ENCODE peak calls at places on chromosomes 6 and 20, in seven cellular contexts. One of them, this sample, is unnamed.
A peak's percentile ranks its signal among the peaks of the same experiment; 100 is the strongest.

GRCh38 chr6:3899970-3900439 is 50.8 kb downstream of the FAM50B start:
- DNase-seq in kidney: no peak
- DNase-seq in mesothelial cell of epicardium: no peak
- DNase-seq in lower leg skin: no peak
- DNase-seq in hepatocyte: no peak
- DNase-seq in uterus: peak; percentile 6
- DNase-seq in AG09309: no peak
- DNase-seq in this sample: no peak

GRCh38 chr6:165970001-165970400 is 197.7 kb downstream of the TBXT start:
- DNase-seq in kidney: no peak
- DNase-seq in mesothelial cell of epicardium: no peak
- DNase-seq in lower leg skin: no peak
- DNase-seq in hepatocyte: no peak
- DNase-seq in uterus: no peak
- DNase-seq in AG09309: no peak
- DNase-seq in this sample: no peak

GRCh38 chr6:134740473-134741192 is 209.3 kb downstream of the ALDH8A1 start:
- DNase-seq in kidney: no peak
- DNase-seq in mesothelial cell of epicardium: no peak
- DNase-seq in lower leg skin: no peak
- DNase-seq in hepatocyte: no peak
- DNase-seq in uterus: no peak
- DNase-seq in AG09309: no peak
- DNase-seq in this sample: no peak

GRCh38 chr6:124131779-124132178 is 328.1 kb downstream of the NKAIN2 start:
- DNase-seq in kidney: no peak
- DNase-seq in mesothelial cell of epicardium: no peak
- DNase-seq in lower leg skin: no peak
- DNase-seq in hepatocyte: no peak
- DNase-seq in uterus: no peak
- DNase-seq in AG09309: no peak
- DNase-seq in this sample: no peak

GRCh38 chr6:149483849-149484635 is 772 bp downstream of the ZC3H12D start:
- DNase-seq in kidney: no peak
- DNase-seq in mesothelial cell of epicardium: no peak
- DNase-seq in lower leg skin: no peak
- DNase-seq in hepatocyte: no peak
- DNase-seq in uterus: no peak
- DNase-seq in AG09309: no peak
- DNase-seq in this sample: no peak

GRCh38 chr6:42787018-42787611 is 5.3 kb downstream of the BICRAL start:
- DNase-seq in kidney: no peak
- DNase-seq in mesothelial cell of epicardium: no peak
- DNase-seq in lower leg skin: no peak
- DNase-seq in hepatocyte: no peak
- DNase-seq in uterus: no peak
- DNase-seq in AG09309: no peak
- DNase-seq in this sample: no peak

GRCh38 chr6:107697682-107698081 is 126.4 kb downstream of the SCML4 start:
- DNase-seq in kidney: no peak
- DNase-seq in mesothelial cell of epicardium: no peak
- DNase-seq in lower leg skin: no peak
- DNase-seq in hepatocyte: no peak
- DNase-seq in uterus: no peak
- DNase-seq in AG09309: no peak
- DNase-seq in this sample: no peak

GRCh38 chr6:28774292-28775051 is 149.3 kb downstream of the TRIM27 start:
- DNase-seq in kidney: no peak
- DNase-seq in mesothelial cell of epicardium: no peak
- DNase-seq in lower leg skin: no peak
- DNase-seq in hepatocyte: no peak
- DNase-seq in uterus: no peak
- DNase-seq in AG09309: no peak
- DNase-seq in this sample: no peak

GRCh38 chr6:125793863-125794262 is 3.1 kb downstream of the NCOA7 start:
- DNase-seq in kidney: no peak
- DNase-seq in mesothelial cell of epicardium: no peak
- DNase-seq in lower leg skin: no peak
- DNase-seq in hepatocyte: no peak
- DNase-seq in uterus: no peak
- DNase-seq in AG09309: no peak
- DNase-seq in this sample: no peak

GRCh38 chr6:2990179-2990931 is 9.3 kb upstream of the NQO2 start:
- DNase-seq in kidney: no peak
- DNase-seq in mesothelial cell of epicardium: peak; percentile 49
- DNase-seq in lower leg skin: no peak
- DNase-seq in hepatocyte: peak; percentile 50
- DNase-seq in uterus: peak; percentile 53
- DNase-seq in AG09309: no peak
- DNase-seq in this sample: no peak

GRCh38 chr6:32082951-32083350 is 26.2 kb downstream of the TNXB start:
- DNase-seq in kidney: no peak
- DNase-seq in mesothelial cell of epicardium: no peak
- DNase-seq in lower leg skin: peak; percentile 84
- DNase-seq in hepatocyte: no peak
- DNase-seq in uterus: peak; percentile 84
- DNase-seq in AG09309: peak; percentile 85
- DNase-seq in this sample: no peak

GRCh38 chr6:7541175-7542064 is at the start of gene DSP:
- DNase-seq in kidney: peak; percentile 90
- DNase-seq in mesothelial cell of epicardium: peak; percentile 77
- DNase-seq in lower leg skin: peak; percentile 68
- DNase-seq in hepatocyte: peak; percentile 93
- DNase-seq in uterus: no peak
- DNase-seq in AG09309: no peak
- DNase-seq in this sample: no peak

GRCh38 chr20:53126185-53126584 is 154.0 kb downstream of the TSHZ2 start:
- DNase-seq in kidney: no peak
- DNase-seq in mesothelial cell of epicardium: no peak
- DNase-seq in lower leg skin: no peak
- DNase-seq in hepatocyte: no peak
- DNase-seq in uterus: no peak
- DNase-seq in AG09309: no peak
- DNase-seq in this sample: no peak

GRCh38 chr6:141110486-141110885 is 1022.2 kb upstream of the GJE1 start:
- DNase-seq in kidney: no peak
- DNase-seq in mesothelial cell of epicardium: no peak
- DNase-seq in lower leg skin: no peak
- DNase-seq in hepatocyte: no peak
- DNase-seq in uterus: no peak
- DNase-seq in AG09309: peak; percentile 24
- DNase-seq in this sample: no peak

GRCh38 chr20:8578191-8578690 is 446.2 kb downstream of the PLCB1 start:
- DNase-seq in kidney: no peak
- DNase-seq in mesothelial cell of epicardium: no peak
- DNase-seq in lower leg skin: no peak
- DNase-seq in hepatocyte: no peak
- DNase-seq in uterus: no peak
- DNase-seq in AG09309: no peak
- DNase-seq in this sample: no peak

DNA sequence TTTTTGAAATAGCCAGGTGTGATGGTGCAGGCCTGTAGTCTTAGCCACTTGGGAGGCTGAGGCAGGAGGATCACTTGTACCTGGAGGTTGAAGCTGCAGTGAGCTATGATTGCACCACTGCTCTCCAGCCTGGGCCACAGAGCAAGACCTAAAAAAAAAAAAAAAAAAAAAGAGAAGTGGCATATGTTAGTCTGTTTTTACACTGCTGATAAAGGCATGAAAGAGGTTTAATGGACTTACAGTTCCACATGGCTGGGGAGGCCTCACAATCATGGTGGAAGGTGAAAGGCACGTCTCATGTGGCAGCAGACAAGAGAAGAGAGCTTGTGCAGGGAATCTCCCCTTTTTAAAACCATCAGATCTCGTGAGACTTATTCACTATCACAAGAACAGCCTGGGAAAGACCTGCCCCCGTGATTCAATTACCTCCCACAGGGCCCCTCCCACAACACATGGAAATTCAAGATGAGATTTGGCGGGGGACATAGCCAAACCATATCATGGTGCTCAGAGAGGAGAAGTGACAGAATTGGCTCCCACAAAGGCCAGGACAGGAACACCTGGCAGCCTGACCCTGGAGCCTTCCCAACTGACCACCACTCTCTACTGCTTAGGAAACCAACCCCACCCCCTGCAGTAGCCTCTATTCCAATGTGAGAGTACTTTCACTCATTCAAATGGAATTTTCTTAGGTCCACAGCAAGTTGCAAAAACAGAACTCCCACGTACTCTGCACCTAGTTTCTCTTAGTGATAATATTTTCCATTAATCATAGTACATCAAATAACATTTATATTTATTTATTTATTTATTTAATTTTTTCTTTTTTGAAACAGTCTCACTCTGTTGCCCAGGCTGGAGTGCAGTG is 29.8 kb downstream of the ARHGAP40 start:
- DNase-seq in kidney: no peak
- DNase-seq in mesothelial cell of epicardium: no peak
- DNase-seq in lower leg skin: no peak
- DNase-seq in hepatocyte: no peak
- DNase-seq in uterus: no peak
- DNase-seq in AG09309: no peak
- DNase-seq in this sample: no peak
- TF ChIP-seq CTCF in kidney: no peak
- TF ChIP-seq CTCF in mesothelial cell of epicardium: no peak
- TF ChIP-seq CTCF in lower leg skin: no peak
- TF ChIP-seq CTCF in hepatocyte: no peak
- TF ChIP-seq CTCF in uterus: no peak
- TF ChIP-seq CTCF in AG09309: no peak
- TF ChIP-seq CTCF in this sample: no peak

GRCh38 chr6:133610974-133611373 is 277.9 kb upstream of the TCF21 start:
- DNase-seq in kidney: no peak
- DNase-seq in mesothelial cell of epicardium: no peak
- DNase-seq in lower leg skin: no peak
- DNase-seq in hepatocyte: no peak
- DNase-seq in uterus: no peak
- DNase-seq in AG09309: no peak
- DNase-seq in this sample: no peak
- TF ChIP-seq CTCF in kidney: no peak
- TF ChIP-seq CTCF in mesothelial cell of epicardium: no peak
- TF ChIP-seq CTCF in lower leg skin: no peak
- TF ChIP-seq CTCF in hepatocyte: no peak
- TF ChIP-seq CTCF in uterus: no peak
- TF ChIP-seq CTCF in AG09309: no peak
- TF ChIP-seq CTCF in this sample: no peak

GRCh38 chr20:56841346-56841908 is 212.3 kb downstream of the TFAP2C start:
- DNase-seq in kidney: no peak
- DNase-seq in mesothelial cell of epicardium: no peak
- DNase-seq in lower leg skin: no peak
- DNase-seq in hepatocyte: no peak
- DNase-seq in uterus: no peak
- DNase-seq in AG09309: no peak
- DNase-seq in this sample: no peak

GRCh38 chr20:56845546-56846081 is 216.5 kb downstream of the TFAP2C start:
- DNase-seq in kidney: no peak
- DNase-seq in mesothelial cell of epicardium: no peak
- DNase-seq in lower leg skin: no peak
- DNase-seq in hepatocyte: no peak
- DNase-seq in uterus: no peak
- DNase-seq in AG09309: no peak
- DNase-seq in this sample: no peak

GRCh38 chr20:56842086-56842485 is 213.0 kb downstream of the TFAP2C start:
- DNase-seq in kidney: no peak
- DNase-seq in mesothelial cell of epicardium: no peak
- DNase-seq in lower leg skin: no peak
- DNase-seq in hepatocyte: no peak
- DNase-seq in uterus: no peak
- DNase-seq in AG09309: no peak
- DNase-seq in this sample: no peak

GRCh38 chr20:56843386-56843785 is 214.3 kb downstream of the TFAP2C start:
- DNase-seq in kidney: no peak
- DNase-seq in mesothelial cell of epicardium: no peak
- DNase-seq in lower leg skin: no peak
- DNase-seq in hepatocyte: no peak
- DNase-seq in uterus: no peak
- DNase-seq in AG09309: no peak
- DNase-seq in this sample: no peak

GRCh38 chr20:56843817-56844216 is 214.7 kb downstream of the TFAP2C start:
- DNase-seq in kidney: no peak
- DNase-seq in mesothelial cell of epicardium: no peak
- DNase-seq in lower leg skin: no peak
- DNase-seq in hepatocyte: peak; percentile 27
- DNase-seq in uterus: no peak
- DNase-seq in AG09309: no peak
- DNase-seq in this sample: no peak
- TF ChIP-seq CTCF in kidney: no peak
- TF ChIP-seq CTCF in mesothelial cell of epicardium: no peak
- TF ChIP-seq CTCF in lower leg skin: no peak
- TF ChIP-seq CTCF in hepatocyte: peak; percentile 36
- TF ChIP-seq CTCF in uterus: no peak
- TF ChIP-seq CTCF in AG09309: peak; percentile 10
- TF ChIP-seq CTCF in this sample: peak; percentile 64

GRCh38 chr20:25480156-25480555 is 72.7 kb downstream of the GINS1 start:
- DNase-seq in kidney: no peak
- DNase-seq in mesothelial cell of epicardium: no peak
- DNase-seq in lower leg skin: no peak
- DNase-seq in hepatocyte: no peak
- DNase-seq in uterus: no peak
- DNase-seq in AG09309: no peak
- DNase-seq in this sample: no peak

GRCh38 chr20:25479638-25480037 is 72.2 kb downstream of the GINS1 start:
- DNase-seq in kidney: peak; percentile 63
- DNase-seq in mesothelial cell of epicardium: no peak
- DNase-seq in lower leg skin: no peak
- DNase-seq in hepatocyte: no peak
- DNase-seq in uterus: no peak
- DNase-seq in AG09309: no peak
- DNase-seq in this sample: no peak

GRCh38 chr20:25481918-25482253 is 74.4 kb downstream of the GINS1 start:
- DNase-seq in kidney: peak; percentile 55
- DNase-seq in mesothelial cell of epicardium: no peak
- DNase-seq in lower leg skin: no peak
- DNase-seq in hepatocyte: no peak
- DNase-seq in uterus: no peak
- DNase-seq in AG09309: no peak
- DNase-seq in this sample: no peak

GRCh38 chr20:25480797-25481196 is 73.3 kb downstream of the GINS1 start:
- DNase-seq in kidney: peak; percentile 49
- DNase-seq in mesothelial cell of epicardium: no peak
- DNase-seq in lower leg skin: no peak
- DNase-seq in hepatocyte: no peak
- DNase-seq in uterus: no peak
- DNase-seq in AG09309: no peak
- DNase-seq in this sample: no peak

DNA sequence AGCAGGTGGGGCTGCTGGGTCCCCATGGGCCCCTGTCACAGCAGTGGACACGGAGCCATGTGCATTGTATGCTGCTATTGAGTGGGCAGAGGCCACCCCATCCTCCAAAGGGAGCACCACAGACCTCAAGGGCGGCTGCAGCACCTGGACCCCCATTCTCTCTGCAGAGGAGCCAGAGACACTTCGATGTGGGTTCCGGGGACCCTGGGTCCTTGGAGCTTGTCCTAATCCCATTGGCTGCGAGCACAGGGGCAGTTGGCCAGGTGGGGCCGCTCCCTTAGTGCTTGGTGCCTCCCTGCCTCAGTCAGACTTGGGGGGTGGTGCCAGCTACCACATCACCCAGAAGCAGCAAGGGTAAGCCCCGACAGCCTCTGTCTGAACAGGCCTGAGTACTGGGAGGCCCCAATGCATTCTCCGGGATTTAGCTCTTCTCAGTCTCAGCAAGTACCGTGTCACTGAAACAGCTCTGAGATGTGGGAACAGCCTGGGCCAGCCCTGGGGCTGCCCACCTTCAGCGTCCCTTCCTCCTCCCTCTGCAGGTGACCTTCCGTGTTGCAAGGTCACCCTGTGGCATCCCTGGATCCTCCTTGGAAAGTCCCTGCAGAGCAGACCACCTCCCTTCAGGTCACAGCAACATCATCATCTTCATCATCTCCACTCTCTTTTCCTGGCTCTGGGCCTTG is 73.9 kb downstream of the GINS1 start:
- DNase-seq in kidney: peak; percentile 58
- DNase-seq in mesothelial cell of epicardium: no peak
- DNase-seq in lower leg skin: no peak
- DNase-seq in hepatocyte: no peak
- DNase-seq in uterus: no peak
- DNase-seq in AG09309: no peak
- DNase-seq in this sample: no peak
- TF ChIP-seq CTCF in kidney: no peak
- TF ChIP-seq CTCF in mesothelial cell of epicardium: no peak
- TF ChIP-seq CTCF in lower leg skin: no peak
- TF ChIP-seq CTCF in hepatocyte: no peak
- TF ChIP-seq CTCF in uterus: no peak
- TF ChIP-seq CTCF in AG09309: peak; percentile 13
- TF ChIP-seq CTCF in this sample: peak; percentile 32